ENCODE peak calls at places on chromosomes 2 and 18, in eight cellular contexts. E is OCI-LY7; T is naive thymus-derived CD4-positive, alpha-beta T cell; V is aorta; S is A673; B is esophagus squamous epithelium; G is left lung; N is thoracic aorta. P is an unnamed sample. For H3K4me1, the result is how much of the 10 kb centered on the place peaks cover.

GRCh38 chr18:76262956-76263955 is 231.8 kb downstream of the ZNF516 start:
- DNase-seq in E (no peak), T (no peak), V (no peak), S (peak), B (no peak), G (no peak), N (no peak), P (no peak)

GRCh38 chr18:49731860-49732311 is 81.4 kb downstream of the ACAA2 start:
- DNase-seq in E (no peak), T (no peak), V (no peak), S (no peak), B (no peak), G (no peak), N (no peak), P (no peak)

GRCh38 chr2:159042115-159042850 is 73.8 kb downstream of the TANC1 start:
- DNase-seq in E (no peak), T (no peak), V (no peak), S (no peak), B (no peak), G (no peak), N (no peak), P (no peak)

GRCh38 chr18:40582105-40582504 is 1372.9 kb upstream of the PIK3C3 start:
- DNase-seq in E (no peak), T (no peak), V (no peak), S (no peak), B (no peak), G (no peak), N (no peak), P (no peak)

GRCh38 chr2:240134956-240135520 is 1.1 kb downstream of the COPS9 start:
- DNase-seq in E (no peak), T (no peak), V (peak), S (no peak), B (no peak), G (peak), N (no peak), P (no peak)

GRCh38 chr18:76827205-76827885 is 5.0 kb downstream of the ZNF236 start:
- DNase-seq in E (no peak), T (no peak), V (no peak), S (no peak), B (no peak), G (no peak), N (no peak), P (no peak)

GRCh38 chr18:34694611-34695165 is 15.4 kb upstream of the DTNA start:
- DNase-seq in E (no peak), T (no peak), V (no peak), S (no peak), B (no peak), G (no peak), N (no peak), P (no peak)

GRCh38 chr2:155852156-155852555 is 480.4 kb downstream of the NR4A2 start:
- DNase-seq in E (no peak), T (no peak), V (no peak), S (no peak), B (no peak), G (no peak), N (no peak), P (no peak)

GRCh38 chr18:77086656-77087390 is 45.8 kb downstream of the MBP start:
- DNase-seq in E (no peak), T (no peak), V (peak), S (no peak), B (no peak), G (no peak), N (no peak), P (no peak)

GRCh38 chr2:23673830-23674679 is 252.9 kb downstream of the ATAD2B start:
- DNase-seq in E (peak), T (no peak), V (no peak), S (no peak), B (no peak), G (peak), N (no peak), P (no peak)

GRCh38 chr2:18402-19271 is 27.7 kb downstream of the FAM110C start:
- DNase-seq in E (no peak), T (no peak), V (no peak), S (no peak), B (no peak), G (no peak), N (no peak), P (no peak)

GRCh38 chr18:29644276-29644675 is 1398.3 kb downstream of the DSC3 start:
- DNase-seq in E (no peak), T (no peak), V (no peak), S (peak), B (no peak), G (no peak), N (no peak), P (no peak)

GRCh38 chr2:70688427-70688826 is 79.6 kb downstream of the ADD2 start:
- DNase-seq in E (no peak), T (no peak), V (no peak), S (no peak), B (no peak), G (no peak), N (no peak), P (no peak)

GRCh38 chr2:19810637-19811036 is 91.1 kb downstream of the TTC32 start:
- DNase-seq in E (no peak), T (no peak), V (no peak), S (no peak), B (no peak), G (no peak), N (no peak), P (no peak)

GRCh38 chr2:231100990-231101389 is 23.9 kb downstream of the HTR2B start:
- DNase-seq in E (no peak), T (no peak), V (no peak), S (no peak), B (no peak), G (no peak), N (no peak), P (no peak)

GRCh38 chr2:225353579-225354085 is 45.9 kb upstream of the NYAP2 start:
- DNase-seq in E (no peak), T (no peak), V (no peak), S (no peak), B (no peak), G (no peak), N (no peak), P (no peak)

GRCh38 chr2:20525041-20526035 is 78.5 kb downstream of the RHOB start:
- DNase-seq in E (no peak), T (no peak), V (no peak), S (no peak), B (no peak), G (no peak), N (peak), P (no peak)

GRCh38 chr2:74201596-74201995 is 3.2 kb downstream of the MTHFD2 start:
- DNase-seq in E (no peak), T (no peak), V (no peak), S (no peak), B (no peak), G (no peak), N (no peak), P (no peak)

GRCh38 chr18:56645415-56646016 is 5.6 kb upstream of the WDR7 start:
- DNase-seq in E (peak), T (no peak), V (no peak), S (peak), B (no peak), G (no peak), N (no peak), P (no peak)

GRCh38 chr2:197240713-197241050 is 69.9 kb downstream of the ANKRD44 start:
- DNase-seq in E (peak), T (no peak), V (no peak), S (no peak), B (no peak), G (no peak), N (no peak), P (no peak)

GRCh38 chr2:197241153-197241552 is 69.4 kb downstream of the ANKRD44 start:
- DNase-seq in E (no peak), T (no peak), V (no peak), S (no peak), B (no peak), G (no peak), N (no peak), P (no peak)

GRCh38 chr2:197241590-197241989 is 69.0 kb downstream of the ANKRD44 start:
- DNase-seq in E (no peak), T (no peak), V (no peak), S (no peak), B (no peak), G (no peak), N (no peak), P (no peak)

GRCh38 chr2:197244349-197244748 is 66.2 kb downstream of the ANKRD44 start:
- DNase-seq in E (no peak), T (no peak), V (no peak), S (no peak), B (no peak), G (no peak), N (no peak), P (no peak)

GRCh38 chr2:197242719-197243118 is 67.9 kb downstream of the ANKRD44 start:
- DNase-seq in E (no peak), T (no peak), V (no peak), S (no peak), B (no peak), G (no peak), N (no peak), P (no peak)
- H3K4me1 ChIP-seq in E (half or more), T (half or more), V (under half), S (under half), B (under half), G (under half), N (under half), P (half or more)

GRCh38 chr2:144438722-144439508 is 81.0 kb downstream of the ZEB2 start:
- DNase-seq in E (no peak), T (no peak), V (no peak), S (no peak), B (no peak), G (no peak), N (no peak), P (no peak)
- H3K27ac ChIP-seq in E (no peak), T (no peak), V (no peak), S (peak), B (no peak), G (no peak), N (peak), P (no peak)

GRCh38 chr2:120898496-120898895 is 162.8 kb downstream of the GLI2 start:
- DNase-seq in E (no peak), T (no peak), V (no peak), S (no peak), B (no peak), G (no peak), N (no peak), P (no peak)
- H3K4me1 ChIP-seq in E (under half), T (under half), V (under half), S (under half), B (under half), G (under half), N (under half), P (under half)

DNA sequence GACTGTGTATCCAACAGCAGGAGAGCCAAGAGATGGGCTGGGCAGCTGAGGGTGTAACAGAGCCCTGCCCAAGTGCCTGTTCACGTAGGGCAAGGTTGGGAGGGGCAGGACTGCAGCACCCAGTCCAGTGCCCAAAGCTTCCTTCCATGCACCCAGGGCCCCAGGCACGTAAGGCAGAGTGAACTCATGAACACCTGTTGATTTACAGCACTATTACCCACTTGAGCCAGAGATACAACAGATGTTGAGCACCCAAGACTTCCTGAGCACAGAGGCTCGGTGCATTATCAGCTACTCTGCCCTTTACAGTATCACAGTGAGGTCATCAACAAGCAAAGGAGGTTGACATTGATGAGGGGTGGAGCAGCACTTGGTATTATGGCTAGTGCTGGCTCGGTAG is 50.2 kb upstream of the FHL2 start:
- DNase-seq in E (no peak), T (no peak), V (no peak), S (no peak), B (no peak), G (no peak), N (no peak), P (no peak)
- H3K27ac ChIP-seq in E (no peak), T (no peak), V (no peak), S (no peak), B (no peak), G (no peak), N (no peak), P (no peak)

P was measured in effector memory CD4-positive, alpha-beta T cell.